ENCODE peak calls at places on chromosome 18, in four cellular contexts. C is activated naive CD4-positive, alpha-beta T cell; X is RCC 7860; N is AG10803. Q is an unnamed sample.
A peak's percentile ranks its signal among the peaks of the same experiment; 100 is the strongest.

GRCh38 chr18:33839452-33840225 is 261.6 kb downstream of the ASXL3 start:
- DNase-seq in C (no peak), X (peak; percentile 5), N (peak; percentile 35), Q (no peak)

GRCh38 chr18:48668466-48669179 is 129.8 kb downstream of the CTIF start:
- DNase-seq in C (no peak), X (no peak), N (no peak), Q (no peak)

GRCh38 chr18:74836296-74837139 is 238.8 kb downstream of the ZNF407 start:
- DNase-seq in C (no peak), X (peak; percentile 55), N (peak; percentile 3), Q (no peak)

GRCh38 chr18:35122586-35123224 is 81.5 kb downstream of the MAPRE2 start:
- DNase-seq in C (no peak), X (no peak), N (no peak), Q (no peak)

GRCh38 chr18:76514573-76514972 is 19.5 kb upstream of the ZNF516 start:
- DNase-seq in C (no peak), X (no peak), N (no peak), Q (no peak)

GRCh38 chr18:25305584-25305983 is 46.4 kb downstream of the ZNF521 start:
- DNase-seq in C (no peak), X (no peak), N (peak; percentile 43), Q (no peak)

GRCh38 chr18:35646449-35646848 is 64.9 kb downstream of the GALNT1 start:
- DNase-seq in C (no peak), X (no peak), N (no peak), Q (no peak)

GRCh38 chr18:7958081-7958896 is 391.2 kb downstream of the PTPRM start:
- DNase-seq in C (no peak), X (peak; percentile 22), N (no peak), Q (no peak)

GRCh38 chr18:28793911-28794310 is 617.0 kb upstream of the CDH2 start:
- DNase-seq in C (no peak), X (no peak), N (no peak), Q (no peak)

GRCh38 chr18:70384181-70384790 is 95.4 kb downstream of the SOCS6 start:
- DNase-seq in C (no peak), X (peak; percentile 98), N (peak; percentile 84), Q (no peak)

GRCh38 chr18:49013961-49014604 is 63.3 kb upstream of the SMAD7 start:
- DNase-seq in C (no peak), X (no peak), N (no peak), Q (no peak)

GRCh38 chr18:52677991-52678390 is 338.0 kb downstream of the DCC start:
- DNase-seq in C (no peak), X (no peak), N (no peak), Q (no peak)

GRCh38 chr18:63869851-63870250 is 17.7 kb upstream of the SERPINB2 start:
- DNase-seq in C (no peak), X (peak; percentile 21), N (peak; percentile 67), Q (no peak)

GRCh38 chr18:37484893-37485834 is 80.4 kb downstream of the CELF4 start:
- DNase-seq in C (no peak), X (no peak), N (peak; percentile 17), Q (no peak)

GRCh38 chr18:52402814-52403213 is 62.8 kb downstream of the DCC start:
- DNase-seq in C (no peak), X (no peak), N (no peak), Q (no peak)

GRCh38 chr18:48991299-48992055 is 40.7 kb upstream of the SMAD7 start:
- DNase-seq in C (no peak), X (no peak), N (no peak), Q (no peak)

GRCh38 chr18:58699551-58699950 is 28.3 kb downstream of the MALT1 start:
- DNase-seq in C (no peak), X (no peak), N (no peak), Q (no peak)

GRCh38 chr18:13136056-13136688 is 82.4 kb upstream of the LDLRAD4 start:
- DNase-seq in C (no peak), X (no peak), N (no peak), Q (no peak)

GRCh38 chr18:21393986-21394385 is 152.0 kb downstream of the GREB1L start:
- DNase-seq in C (no peak), X (no peak), N (no peak), Q (no peak)

GRCh38 chr18:70907673-70908072 is 618.8 kb downstream of the SOCS6 start:
- DNase-seq in C (no peak), X (no peak), N (no peak), Q (no peak)

GRCh38 chr18:28177828-28178635 is 1.1 kb upstream of the CDH2 start:
- DNase-seq in C (no peak), X (peak; percentile 63), N (peak; percentile 61), Q (no peak)

GRCh38 chr18:7926526-7926925 is 359.4 kb downstream of the PTPRM start:
- DNase-seq in C (no peak), X (peak; percentile 37), N (no peak), Q (no peak)

GRCh38 chr18:77765468-77765867 is 515.8 kb downstream of the GALR1 start:
- DNase-seq in C (no peak), X (no peak), N (no peak), Q (no peak)

GRCh38 chr18:79812052-79812451 is 14.3 kb downstream of the KCNG2 start:
- DNase-seq in C (no peak), X (no peak), N (no peak), Q (no peak)

GRCh38 chr18:41771971-41772370 is 183.1 kb upstream of the PIK3C3 start:
- DNase-seq in C (no peak), X (no peak), N (no peak), Q (no peak)

GRCh38 chr18:75422341-75422910 is 5.1 kb downstream of the SMIM21 start:
- DNase-seq in C (no peak), X (no peak), N (peak; percentile 27), Q (no peak)

GRCh38 chr18:49682301-49683190 is 120.7 kb downstream of the LIPG start:
- DNase-seq in C (no peak), X (no peak), N (no peak), Q (no peak)

GRCh38 chr18:21439453-21439852 is 161.1 kb downstream of the ESCO1 start:
- DNase-seq in C (no peak), X (peak; percentile 68), N (peak; percentile 99), Q (no peak)

GRCh38 chr18:59873616-59874015 is 26.2 kb upstream of the PMAIP1 start:
- DNase-seq in C (no peak), X (no peak), N (no peak), Q (no peak)